ENCODE peak calls at places on chromosomes 5 and 9, in five cellular contexts. S, L, A, T and K are unnamed samples. For H3K4me1, the result is how much of the 10 kb centered on the place peaks cover.

GRCh38 chr5:7856855-7857254 is 5.9 kb upstream of the CFAP90 start:
- DNase-seq in S (peak), L (peak), A (peak), T (no peak), K (no peak)

GRCh38 chr9:77879344-77880089 is 152.1 kb downstream of the GNAQ start:
- DNase-seq in S (no peak), L (no peak), A (no peak), T (no peak), K (no peak)

GRCh38 chr5:148969291-148969690 is 93.6 kb downstream of the SH3TC2 start:
- DNase-seq in S (no peak), L (no peak), A (no peak), T (no peak), K (no peak)

GRCh38 chr5:157941616-157942015 is 82.7 kb upstream of the CLINT1 start:
- DNase-seq in S (no peak), L (no peak), A (no peak), T (no peak), K (no peak)

GRCh38 chr5:59124983-59125960 is 542.4 kb downstream of the RAB3C start:
- DNase-seq in S (peak), L (peak), A (no peak), T (no peak), K (peak)

GRCh38 chr9:82202808-82203207 is 214.2 kb downstream of the SPATA31D1 start:
- DNase-seq in S (peak), L (no peak), A (no peak), T (no peak), K (no peak)

GRCh38 chr9:114098660-114099522 is at the start of gene KIF12:
- DNase-seq in S (no peak), L (no peak), A (peak), T (peak), K (peak)

GRCh38 chr9:89740722-89741121 is 135.9 kb downstream of the GADD45G start:
- DNase-seq in S (no peak), L (no peak), A (no peak), T (no peak), K (no peak)

GRCh38 chr5:63145167-63145566 is 566.5 kb downstream of the LRRC70 start:
- DNase-seq in S (no peak), L (no peak), A (no peak), T (peak), K (peak)

GRCh38 chr5:88671408-88671807 is 211.6 kb downstream of the MEF2C start:
- DNase-seq in S (no peak), L (no peak), A (no peak), T (no peak), K (no peak)

GRCh38 chr5:11069041-11069440 is 308.0 kb upstream of the DAP start:
- DNase-seq in S (no peak), L (no peak), A (no peak), T (no peak), K (no peak)

GRCh38 chr5:10828241-10828640 is 67.2 kb upstream of the DAP start:
- DNase-seq in S (no peak), L (no peak), A (no peak), T (no peak), K (no peak)

GRCh38 chr5:35284364-35284763 is 54.1 kb upstream of the PRLR start:
- DNase-seq in S (no peak), L (no peak), A (no peak), T (no peak), K (no peak)

GRCh38 chr9:13139641-13140171 is 139.8 kb downstream of the MPDZ start:
- DNase-seq in S (peak), L (no peak), A (no peak), T (no peak), K (no peak)

GRCh38 chr5:112625586-112625985 is 112.1 kb upstream of the APC start:
- DNase-seq in S (no peak), L (no peak), A (no peak), T (no peak), K (no peak)

GRCh38 chr5:34483442-34484033 is 172.6 kb upstream of the RAI14 start:
- DNase-seq in S (no peak), L (no peak), A (no peak), T (no peak), K (no peak)

GRCh38 chr9:21710792-21711191 is 91.6 kb upstream of the MTAP start:
- DNase-seq in S (no peak), L (no peak), A (no peak), T (no peak), K (no peak)

GRCh38 chr5:81850932-81851331 is 100.0 kb upstream of the SSBP2 start:
- DNase-seq in S (peak), L (no peak), A (no peak), T (no peak), K (no peak)

GRCh38 chr5:73496984-73497457 is 1.2 kb upstream of the BTF3 start:
- DNase-seq in S (peak), L (no peak), A (no peak), T (no peak), K (no peak)

GRCh38 chr5:9037048-9037447 is 508.8 kb downstream of the SEMA5A start:
- DNase-seq in S (no peak), L (no peak), A (no peak), T (no peak), K (no peak)

GRCh38 chr5:132473019-132473531 is 17.5 kb downstream of the IRF1 start:
- DNase-seq in S (no peak), L (no peak), A (no peak), T (no peak), K (peak)

GRCh38 chr9:116219686-116220085 is 66.1 kb downstream of the PAPPA start:
- DNase-seq in S (no peak), L (no peak), A (no peak), T (no peak), K (no peak)

GRCh38 chr5:14440598-14441401 is 140.8 kb upstream of the OTULINL start:
- DNase-seq in S (peak), L (peak), A (no peak), T (peak), K (peak)

GRCh38 chr9:93476924-93477323 is 23.5 kb upstream of the FAM120AOS start:
- DNase-seq in S (no peak), L (no peak), A (no peak), T (no peak), K (no peak)

GRCh38 chr5:56816546-56817081 is 1.3 kb downstream of the MAP3K1 start:
- DNase-seq in S (peak), L (peak), A (peak), T (peak), K (peak)

GRCh38 chr5:68424799-68425537 is 209.4 kb downstream of the PIK3R1 start:
- DNase-seq in S (peak), L (no peak), A (no peak), T (no peak), K (no peak)

GRCh38 chr5:172150514-172151425 is 37.3 kb downstream of the STK10 start:
- DNase-seq in S (peak), L (peak), A (no peak), T (peak), K (peak)

GRCh38 chr5:135890867-135891266 is 4.8 kb downstream of the IL9 start:
- DNase-seq in S (no peak), L (no peak), A (no peak), T (no peak), K (no peak)

GRCh38 chr9:79053613-79054012 is 518.2 kb upstream of the TLE4 start:
- DNase-seq in S (peak), L (no peak), A (no peak), T (no peak), K (no peak)

GRCh38 chr5:172919525-172920446 is 39.4 kb upstream of the RPL26L1 start:
- DNase-seq in S (no peak), L (peak), A (no peak), T (no peak), K (peak)

GRCh38 chr9:98600631-98601030 is 108.1 kb downstream of the GABBR2 start:
- DNase-seq in S (no peak), L (no peak), A (no peak), T (no peak), K (no peak)

GRCh38 chr5:113047733-113048652 is 71.4 kb downstream of the DCP2 start:
- DNase-seq in S (no peak), L (no peak), A (no peak), T (no peak), K (no peak)

GRCh38 chr5:65721050-65721774 is 697 bp downstream of the SGTB start:
- DNase-seq in S (peak), L (peak), A (peak), T (peak), K (peak)

GRCh38 chr5:84696651-84697050 is 312.0 kb upstream of the EDIL3 start:
- DNase-seq in S (no peak), L (no peak), A (no peak), T (no peak), K (no peak)

GRCh38 chr9:127773981-127774380 is 4.5 kb downstream of the SH2D3C start:
- DNase-seq in S (no peak), L (no peak), A (no peak), T (no peak), K (no peak)

GRCh38 chr5:59328801-59329296 is 564.7 kb downstream of the PDE4D start:
- DNase-seq in S (peak), L (no peak), A (no peak), T (peak), K (peak)

GRCh38 chr5:150529147-150529546 is 21.2 kb downstream of the NDST1 start:
- DNase-seq in S (no peak), L (no peak), A (no peak), T (no peak), K (no peak)

DNA sequence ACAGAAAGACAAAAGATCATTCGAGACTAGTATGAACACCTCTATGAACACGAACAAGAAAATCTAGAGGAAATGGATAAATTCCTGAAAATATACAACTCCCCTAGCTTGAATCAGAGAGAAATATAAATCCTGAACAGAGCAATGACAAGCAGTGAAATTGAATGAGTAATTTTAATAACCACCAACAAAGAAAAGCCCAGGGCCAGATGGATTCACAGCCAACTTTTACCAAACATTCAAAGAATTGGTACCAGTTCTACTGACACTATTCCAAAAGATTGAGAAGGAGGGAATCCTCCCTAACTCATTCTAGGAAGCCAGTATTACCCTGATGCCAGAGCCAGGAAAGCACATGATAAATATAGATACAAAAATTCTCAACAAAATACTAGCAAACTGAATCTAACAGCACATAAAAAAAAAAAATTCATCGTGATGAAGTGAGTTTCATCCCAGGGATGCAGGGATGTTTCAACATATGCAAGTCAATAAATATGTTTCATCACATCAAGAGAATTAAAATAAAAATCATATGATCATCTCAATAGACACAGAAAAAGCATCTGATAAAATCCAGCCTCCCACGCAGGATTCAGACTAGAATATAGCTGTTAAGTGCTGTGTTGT is 25.2 kb upstream of the PTGER4 start:
- DNase-seq in S (no peak), L (no peak), A (no peak), T (no peak), K (no peak)
- H3K4me1 ChIP-seq in S (under half), L (under half), A (under half), T (under half), K (under half)

DNA sequence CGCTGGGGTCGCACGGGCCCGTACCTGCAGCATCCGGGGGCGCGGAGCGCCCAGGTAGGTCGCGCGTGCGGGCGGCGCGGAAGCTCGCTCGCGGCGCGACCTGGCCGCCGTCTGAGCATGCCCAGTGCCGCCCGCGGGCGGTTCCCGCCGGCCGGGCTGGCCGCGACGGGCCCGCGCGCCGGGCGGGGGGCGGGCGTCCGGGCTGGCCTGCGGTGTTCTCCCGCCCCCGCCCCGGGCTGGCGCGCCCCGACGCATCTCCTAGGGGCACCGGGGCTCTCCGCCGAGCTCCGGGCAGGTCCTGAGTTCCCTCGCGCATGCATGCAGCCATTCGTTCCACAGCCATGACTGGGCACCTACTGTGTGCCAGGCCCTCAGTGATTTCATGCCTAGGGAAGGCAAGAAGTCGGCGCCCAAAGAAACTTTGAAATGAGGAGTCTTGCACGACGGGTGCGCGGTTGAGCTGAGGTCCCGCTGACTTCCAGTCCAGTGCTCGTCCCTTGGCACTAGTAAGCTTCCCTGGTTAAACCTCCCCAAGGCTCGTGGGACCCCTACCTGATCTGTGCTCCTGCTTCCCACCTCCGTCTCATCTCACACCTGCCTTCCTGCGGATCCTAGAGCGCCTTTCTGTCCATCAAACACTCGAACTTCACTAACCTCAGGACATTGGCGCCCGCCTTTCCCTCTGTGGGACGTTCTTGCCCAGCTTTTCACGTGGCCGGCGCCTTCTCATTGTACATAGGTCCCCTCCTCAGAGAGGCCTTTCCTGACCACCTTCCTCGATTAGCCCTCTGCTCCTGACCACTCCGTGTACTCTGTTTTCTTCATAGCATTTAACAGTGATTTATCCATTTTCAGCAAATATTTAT is at the start of gene PTPN3:
- DNase-seq in S (no peak), L (no peak), A (peak), T (no peak), K (peak)
- H3K4me3 ChIP-seq in S (peak), L (peak), A (peak), T (peak), K (peak)

GRCh38 chr9:124818431-124819281 is 34.6 kb upstream of the WDR38 start:
- DNase-seq in S (peak), L (no peak), A (peak), T (no peak), K (peak)

GRCh38 chr9:124821247-124821623 is 32.0 kb upstream of the WDR38 start:
- DNase-seq in S (no peak), L (no peak), A (no peak), T (no peak), K (no peak)

GRCh38 chr9:124815601-124816000 is 37.7 kb upstream of the WDR38 start:
- DNase-seq in S (no peak), L (no peak), A (no peak), T (no peak), K (no peak)

DNA sequence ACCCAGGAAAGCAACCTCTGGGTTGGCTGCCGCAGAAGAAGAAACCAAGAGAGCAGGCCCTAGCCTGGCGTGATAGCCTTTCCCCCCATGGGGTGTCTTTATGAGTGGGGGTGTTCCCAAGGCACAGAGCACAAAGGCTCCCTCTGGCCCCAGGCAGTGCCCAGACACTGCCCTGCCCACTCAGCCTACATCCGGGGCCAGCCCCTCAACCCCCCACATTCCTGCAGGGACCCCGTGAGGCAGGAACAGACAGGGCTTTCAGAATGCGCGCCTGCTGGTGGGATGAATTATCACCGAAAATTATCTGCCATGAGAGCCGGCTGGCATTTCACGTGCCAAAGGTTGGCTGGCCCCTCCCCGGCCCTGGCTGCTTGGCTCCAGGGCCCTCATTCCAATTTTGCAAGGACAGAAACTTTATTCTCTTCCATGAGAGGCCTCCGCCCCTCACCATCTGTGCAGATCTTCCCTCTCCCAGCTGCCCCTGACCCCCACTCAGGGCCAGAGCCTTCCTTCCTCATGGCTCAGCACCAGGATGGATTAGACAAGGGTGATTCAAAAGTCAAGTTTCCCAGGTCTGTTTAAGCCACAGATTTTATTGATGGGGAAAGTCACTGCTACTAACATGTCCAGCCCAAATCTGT is 32.5 kb upstream of the WDR38 start:
- DNase-seq in S (no peak), L (no peak), A (peak), T (no peak), K (no peak)
- H3K27ac ChIP-seq in S (no peak), L (no peak), A (peak), T (no peak), K (no peak)

DNA sequence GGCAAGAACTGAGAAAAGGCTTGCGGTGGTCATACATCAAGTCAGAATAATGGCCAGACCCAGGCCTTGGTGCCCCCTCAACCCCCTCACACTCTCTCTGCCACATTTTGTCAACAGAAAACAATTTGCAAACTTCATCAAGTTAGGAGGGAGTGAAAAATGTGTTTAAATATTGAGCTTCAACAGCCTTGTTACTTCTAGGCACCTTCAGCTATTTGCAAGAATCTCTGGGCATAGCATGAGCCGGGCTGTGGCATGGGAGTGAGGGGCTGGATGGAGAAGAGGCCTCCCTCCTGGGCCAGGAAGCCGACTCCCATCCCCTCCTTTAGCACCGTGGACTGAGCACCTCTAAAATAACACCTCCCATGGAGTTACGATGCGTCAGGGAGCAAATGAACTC is 52.2 kb upstream of the GRHPR start:
- DNase-seq in S (no peak), L (no peak), A (no peak), T (no peak), K (no peak)
- H3K4me1 ChIP-seq in S (under half), L (under half), A (under half), T (under half), K (under half)

GRCh38 chr5:176899946-176900782 is 1.0 kb upstream of the HK3 start:
- DNase-seq in S (no peak), L (no peak), A (no peak), T (no peak), K (no peak)
- H3K4me3 ChIP-seq in S (no peak), L (no peak), A (no peak), T (no peak), K (no peak)

DNA sequence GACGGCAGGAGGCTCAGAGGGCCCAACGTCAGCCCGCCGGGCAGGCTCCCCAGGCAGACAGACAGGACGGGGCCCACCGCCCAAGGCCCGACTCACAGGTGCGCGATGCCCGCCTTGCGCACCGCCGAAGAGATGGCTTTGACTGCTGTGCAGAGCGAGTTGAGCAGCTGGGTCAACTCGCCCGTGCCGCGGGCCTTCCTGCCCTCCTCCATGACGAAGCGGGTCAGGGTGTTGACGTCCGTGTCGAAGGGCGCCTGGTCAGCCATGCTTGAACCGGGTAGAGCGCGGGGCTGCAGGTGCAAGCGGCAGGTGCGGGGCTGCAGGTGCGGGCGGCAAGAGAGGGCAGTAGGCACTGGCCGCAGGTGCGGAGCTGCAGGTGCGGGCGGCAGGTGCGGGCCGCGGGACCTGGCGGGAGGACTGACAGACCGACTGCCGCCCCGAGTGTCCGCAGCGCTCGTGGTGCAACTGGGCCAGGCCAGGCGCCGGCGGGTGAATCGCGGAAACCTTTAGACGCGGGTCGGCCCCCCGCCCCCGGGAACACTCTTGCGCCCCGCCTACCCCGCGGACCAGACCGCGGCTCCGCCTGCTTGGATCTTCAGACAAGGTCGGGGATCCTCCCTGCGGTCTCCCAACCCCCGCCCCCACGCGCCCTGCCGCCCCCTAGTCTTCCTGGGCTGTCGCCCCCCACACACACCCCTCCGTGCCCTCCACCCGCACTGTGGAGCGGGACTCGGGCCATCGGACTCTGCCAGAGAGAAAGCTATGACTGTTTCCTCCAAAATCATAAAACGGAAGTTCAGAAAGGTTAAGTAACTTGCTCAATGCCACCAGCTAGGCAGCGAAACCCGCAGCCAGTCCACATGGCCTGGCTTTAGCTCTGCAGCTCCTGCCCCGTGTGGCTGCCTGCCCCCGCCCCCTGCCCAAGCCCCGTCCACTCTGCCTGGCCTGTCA is at the start of gene FBP1:
- DNase-seq in S (peak), L (peak), A (peak), T (peak), K (peak)
- H3K27ac ChIP-seq in S (no peak), L (no peak), A (peak), T (no peak), K (no peak)